ENCODE peak calls at places on chromosomes 5 and 9, in seven cellular contexts. One of them, this sample, is unnamed.

GRCh38 chr9:134992755-134993124 is 75.0 kb upstream of the FCN1 start:
- DNase-seq in cardiac fibroblast: no peak
- DNase-seq in fibroblast of lung: no peak
- DNase-seq in gastrocnemius medialis: no peak
- DNase-seq in GM12865: no peak
- DNase-seq in dorsolateral prefrontal cortex: peak
- DNase-seq in tibial nerve: peak
- DNase-seq in this sample: no peak

GRCh38 chr5:96741911-96742310 is 65.8 kb downstream of the ERAP1 start:
- DNase-seq in cardiac fibroblast: no peak
- DNase-seq in fibroblast of lung: no peak
- DNase-seq in gastrocnemius medialis: no peak
- DNase-seq in GM12865: no peak
- DNase-seq in dorsolateral prefrontal cortex: no peak
- DNase-seq in tibial nerve: no peak
- DNase-seq in this sample: no peak

GRCh38 chr9:99307846-99308245 is 85.8 kb downstream of the SEC61B start:
- DNase-seq in cardiac fibroblast: no peak
- DNase-seq in fibroblast of lung: no peak
- DNase-seq in gastrocnemius medialis: no peak
- DNase-seq in GM12865: no peak
- DNase-seq in dorsolateral prefrontal cortex: no peak
- DNase-seq in tibial nerve: no peak
- DNase-seq in this sample: no peak

GRCh38 chr5:55102345-55102744 is at the start of gene GZMA:
- DNase-seq in cardiac fibroblast: no peak
- DNase-seq in fibroblast of lung: no peak
- DNase-seq in gastrocnemius medialis: no peak
- DNase-seq in GM12865: no peak
- DNase-seq in dorsolateral prefrontal cortex: no peak
- DNase-seq in tibial nerve: no peak
- DNase-seq in this sample: no peak

GRCh38 chr9:30711591-30711990 is 1672.9 kb upstream of the ACO1 start:
- DNase-seq in cardiac fibroblast: no peak
- DNase-seq in fibroblast of lung: no peak
- DNase-seq in gastrocnemius medialis: no peak
- DNase-seq in GM12865: no peak
- DNase-seq in dorsolateral prefrontal cortex: no peak
- DNase-seq in tibial nerve: no peak
- DNase-seq in this sample: no peak

GRCh38 chr5:111165058-111165457 is 59.1 kb upstream of the CAMK4 start:
- DNase-seq in cardiac fibroblast: no peak
- DNase-seq in fibroblast of lung: no peak
- DNase-seq in gastrocnemius medialis: no peak
- DNase-seq in GM12865: no peak
- DNase-seq in dorsolateral prefrontal cortex: no peak
- DNase-seq in tibial nerve: no peak
- DNase-seq in this sample: no peak

GRCh38 chr5:71719092-71719964 is at the start of gene CARTPT:
- DNase-seq in cardiac fibroblast: no peak
- DNase-seq in fibroblast of lung: peak
- DNase-seq in gastrocnemius medialis: no peak
- DNase-seq in GM12865: no peak
- DNase-seq in dorsolateral prefrontal cortex: no peak
- DNase-seq in tibial nerve: no peak
- DNase-seq in this sample: peak

GRCh38 chr5:129507527-129507926 is 47.4 kb downstream of the ADAMTS19 start:
- DNase-seq in cardiac fibroblast: no peak
- DNase-seq in fibroblast of lung: no peak
- DNase-seq in gastrocnemius medialis: no peak
- DNase-seq in GM12865: no peak
- DNase-seq in dorsolateral prefrontal cortex: no peak
- DNase-seq in tibial nerve: no peak
- DNase-seq in this sample: no peak

GRCh38 chr5:7615566-7616061 is 219.7 kb downstream of the ADCY2 start:
- DNase-seq in cardiac fibroblast: peak
- DNase-seq in fibroblast of lung: peak
- DNase-seq in gastrocnemius medialis: no peak
- DNase-seq in GM12865: no peak
- DNase-seq in dorsolateral prefrontal cortex: no peak
- DNase-seq in tibial nerve: no peak
- DNase-seq in this sample: no peak

GRCh38 chr9:110623462-110624025 is 44.0 kb upstream of the SVEP1 start:
- DNase-seq in cardiac fibroblast: peak
- DNase-seq in fibroblast of lung: peak
- DNase-seq in gastrocnemius medialis: no peak
- DNase-seq in GM12865: peak
- DNase-seq in dorsolateral prefrontal cortex: no peak
- DNase-seq in tibial nerve: peak
- DNase-seq in this sample: peak

GRCh38 chr9:36772449-36773370 is 200.0 kb downstream of the MELK start:
- DNase-seq in cardiac fibroblast: peak
- DNase-seq in fibroblast of lung: peak
- DNase-seq in gastrocnemius medialis: no peak
- DNase-seq in GM12865: peak
- DNase-seq in dorsolateral prefrontal cortex: no peak
- DNase-seq in tibial nerve: no peak
- DNase-seq in this sample: peak

GRCh38 chr5:172150514-172151425 is 37.3 kb downstream of the STK10 start:
- DNase-seq in cardiac fibroblast: no peak
- DNase-seq in fibroblast of lung: peak
- DNase-seq in gastrocnemius medialis: peak
- DNase-seq in GM12865: peak
- DNase-seq in dorsolateral prefrontal cortex: no peak
- DNase-seq in tibial nerve: peak
- DNase-seq in this sample: no peak

GRCh38 chr9:127047971-127048370 is 74.5 kb downstream of the ANGPTL2 start:
- DNase-seq in cardiac fibroblast: no peak
- DNase-seq in fibroblast of lung: no peak
- DNase-seq in gastrocnemius medialis: no peak
- DNase-seq in GM12865: no peak
- DNase-seq in dorsolateral prefrontal cortex: no peak
- DNase-seq in tibial nerve: no peak
- DNase-seq in this sample: no peak

GRCh38 chr9:134422301-134422700 is 96.0 kb downstream of the RXRA start:
- DNase-seq in cardiac fibroblast: no peak
- DNase-seq in fibroblast of lung: no peak
- DNase-seq in gastrocnemius medialis: peak
- DNase-seq in GM12865: no peak
- DNase-seq in dorsolateral prefrontal cortex: no peak
- DNase-seq in tibial nerve: no peak
- DNase-seq in this sample: peak

GRCh38 chr5:169354263-169354662 is 53.3 kb upstream of the SLIT3 start:
- DNase-seq in cardiac fibroblast: peak
- DNase-seq in fibroblast of lung: peak
- DNase-seq in gastrocnemius medialis: no peak
- DNase-seq in GM12865: no peak
- DNase-seq in dorsolateral prefrontal cortex: no peak
- DNase-seq in tibial nerve: no peak
- DNase-seq in this sample: no peak

GRCh38 chr5:169350016-169350415 is 49.1 kb upstream of the SLIT3 start:
- DNase-seq in cardiac fibroblast: peak
- DNase-seq in fibroblast of lung: peak
- DNase-seq in gastrocnemius medialis: no peak
- DNase-seq in GM12865: no peak
- DNase-seq in dorsolateral prefrontal cortex: no peak
- DNase-seq in tibial nerve: no peak
- DNase-seq in this sample: peak

GRCh38 chr5:169352901-169353300 is 52.0 kb upstream of the SLIT3 start:
- DNase-seq in cardiac fibroblast: no peak
- DNase-seq in fibroblast of lung: no peak
- DNase-seq in gastrocnemius medialis: no peak
- DNase-seq in GM12865: no peak
- DNase-seq in dorsolateral prefrontal cortex: no peak
- DNase-seq in tibial nerve: no peak
- DNase-seq in this sample: no peak

GRCh38 chr5:169347786-169348185 is 46.8 kb upstream of the SLIT3 start:
- DNase-seq in cardiac fibroblast: no peak
- DNase-seq in fibroblast of lung: peak
- DNase-seq in gastrocnemius medialis: no peak
- DNase-seq in GM12865: no peak
- DNase-seq in dorsolateral prefrontal cortex: no peak
- DNase-seq in tibial nerve: no peak
- DNase-seq in this sample: peak

DNA sequence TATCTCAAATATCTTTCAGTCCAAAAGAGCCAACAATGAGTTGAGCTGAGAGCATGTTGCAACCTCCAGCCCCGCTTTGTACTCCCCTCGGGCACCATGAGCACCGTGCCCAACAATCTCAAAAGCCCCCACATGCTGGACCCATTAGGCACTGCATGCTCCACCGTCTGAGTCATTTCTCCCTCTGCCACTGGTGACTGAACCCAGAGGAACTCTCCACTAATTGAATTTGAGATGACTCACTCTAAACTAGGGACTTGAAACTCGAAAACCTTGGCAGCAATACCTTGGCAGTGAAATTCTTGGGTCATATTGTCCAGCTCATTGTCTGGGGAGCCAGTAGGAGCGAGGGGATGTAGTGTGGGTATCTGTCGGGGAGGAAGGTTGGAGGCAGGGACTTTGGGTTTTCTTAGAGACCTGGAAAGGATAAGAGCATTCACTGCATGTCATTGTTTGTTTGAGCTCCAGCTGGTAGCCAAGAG is 49.9 kb upstream of the SLIT3 start:
- DNase-seq in cardiac fibroblast: peak
- DNase-seq in fibroblast of lung: peak
- DNase-seq in gastrocnemius medialis: no peak
- DNase-seq in GM12865: no peak
- DNase-seq in dorsolateral prefrontal cortex: no peak
- DNase-seq in tibial nerve: no peak
- DNase-seq in this sample: peak
- H3K4me3 ChIP-seq in cardiac fibroblast: no peak
- H3K4me3 ChIP-seq in fibroblast of lung: no peak
- H3K4me3 ChIP-seq in gastrocnemius medialis: no peak
- H3K4me3 ChIP-seq in GM12865: no peak
- H3K4me3 ChIP-seq in dorsolateral prefrontal cortex: no peak
- H3K4me3 ChIP-seq in tibial nerve: no peak
- H3K4me3 ChIP-seq in this sample: no peak

GRCh38 chr5:28734396-28734795 is 1696.0 kb upstream of the CDH9 start:
- DNase-seq in cardiac fibroblast: no peak
- DNase-seq in fibroblast of lung: peak
- DNase-seq in gastrocnemius medialis: no peak
- DNase-seq in GM12865: no peak
- DNase-seq in dorsolateral prefrontal cortex: no peak
- DNase-seq in tibial nerve: no peak
- DNase-seq in this sample: no peak
- TF ChIP-seq CTCF in cardiac fibroblast: no peak
- TF ChIP-seq CTCF in fibroblast of lung: no peak
- TF ChIP-seq CTCF in gastrocnemius medialis: no peak
- TF ChIP-seq CTCF in GM12865: no peak
- TF ChIP-seq CTCF in dorsolateral prefrontal cortex: no peak
- TF ChIP-seq CTCF in tibial nerve: no peak
- TF ChIP-seq CTCF in this sample: no peak

GRCh38 chr5:177043958-177044357 is 21.5 kb downstream of the ZNF346 start:
- DNase-seq in cardiac fibroblast: no peak
- DNase-seq in fibroblast of lung: no peak
- DNase-seq in gastrocnemius medialis: no peak
- DNase-seq in GM12865: no peak
- DNase-seq in dorsolateral prefrontal cortex: no peak
- DNase-seq in tibial nerve: no peak
- DNase-seq in this sample: no peak

GRCh38 chr5:177045628-177046027 is 23.1 kb downstream of the ZNF346 start:
- DNase-seq in cardiac fibroblast: no peak
- DNase-seq in fibroblast of lung: no peak
- DNase-seq in gastrocnemius medialis: no peak
- DNase-seq in GM12865: no peak
- DNase-seq in dorsolateral prefrontal cortex: no peak
- DNase-seq in tibial nerve: no peak
- DNase-seq in this sample: no peak

GRCh38 chr5:177040814-177041410 is 18.4 kb downstream of the ZNF346 start:
- DNase-seq in cardiac fibroblast: peak
- DNase-seq in fibroblast of lung: peak
- DNase-seq in gastrocnemius medialis: no peak
- DNase-seq in GM12865: no peak
- DNase-seq in dorsolateral prefrontal cortex: no peak
- DNase-seq in tibial nerve: no peak
- DNase-seq in this sample: peak

GRCh38 chr5:177043114-177043513 is 20.6 kb downstream of the ZNF346 start:
- DNase-seq in cardiac fibroblast: no peak
- DNase-seq in fibroblast of lung: no peak
- DNase-seq in gastrocnemius medialis: no peak
- DNase-seq in GM12865: no peak
- DNase-seq in dorsolateral prefrontal cortex: no peak
- DNase-seq in tibial nerve: no peak
- DNase-seq in this sample: no peak

DNA sequence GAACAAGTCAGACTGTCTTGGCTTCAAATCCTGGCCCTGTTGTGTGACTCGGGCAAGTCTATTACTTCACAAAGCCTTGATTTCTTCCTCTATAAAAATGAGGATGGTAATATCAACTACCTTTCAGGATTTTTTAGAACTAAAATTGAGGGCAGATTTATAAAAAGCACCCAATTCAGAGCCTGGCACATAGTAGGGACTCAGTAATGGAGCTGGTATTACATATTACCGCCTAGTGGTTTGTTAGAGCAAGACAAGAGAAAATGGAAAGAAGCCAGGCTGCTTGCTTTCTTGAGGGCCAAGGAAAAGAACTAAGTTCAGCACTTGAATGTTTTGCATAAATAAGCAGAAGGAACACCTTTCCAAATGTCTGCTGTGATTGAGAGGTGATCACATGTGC is 19.4 kb downstream of the ZNF346 start:
- DNase-seq in cardiac fibroblast: no peak
- DNase-seq in fibroblast of lung: no peak
- DNase-seq in gastrocnemius medialis: no peak
- DNase-seq in GM12865: no peak
- DNase-seq in dorsolateral prefrontal cortex: no peak
- DNase-seq in tibial nerve: no peak
- DNase-seq in this sample: no peak
- H3K4me3 ChIP-seq in cardiac fibroblast: no peak
- H3K4me3 ChIP-seq in fibroblast of lung: no peak
- H3K4me3 ChIP-seq in gastrocnemius medialis: no peak
- H3K4me3 ChIP-seq in GM12865: no peak
- H3K4me3 ChIP-seq in dorsolateral prefrontal cortex: no peak
- H3K4me3 ChIP-seq in tibial nerve: no peak
- H3K4me3 ChIP-seq in this sample: no peak

GRCh38 chr5:142767925-142768324 is 2.3 kb upstream of the ARHGAP26 start:
- DNase-seq in cardiac fibroblast: no peak
- DNase-seq in fibroblast of lung: no peak
- DNase-seq in gastrocnemius medialis: no peak
- DNase-seq in GM12865: no peak
- DNase-seq in dorsolateral prefrontal cortex: no peak
- DNase-seq in tibial nerve: no peak
- DNase-seq in this sample: no peak

GRCh38 chr5:142767178-142767577 is 3.0 kb upstream of the ARHGAP26 start:
- DNase-seq in cardiac fibroblast: no peak
- DNase-seq in fibroblast of lung: no peak
- DNase-seq in gastrocnemius medialis: no peak
- DNase-seq in GM12865: no peak
- DNase-seq in dorsolateral prefrontal cortex: no peak
- DNase-seq in tibial nerve: no peak
- DNase-seq in this sample: no peak

GRCh38 chr5:142769793-142770649 is at the start of gene ARHGAP26:
- DNase-seq in cardiac fibroblast: peak
- DNase-seq in fibroblast of lung: peak
- DNase-seq in gastrocnemius medialis: peak
- DNase-seq in GM12865: peak
- DNase-seq in dorsolateral prefrontal cortex: peak
- DNase-seq in tibial nerve: peak
- DNase-seq in this sample: peak

GRCh38 chr5:142770650-142771609 is 753 bp downstream of the ARHGAP26 start:
- DNase-seq in cardiac fibroblast: peak
- DNase-seq in fibroblast of lung: peak
- DNase-seq in gastrocnemius medialis: peak
- DNase-seq in GM12865: peak
- DNase-seq in dorsolateral prefrontal cortex: peak
- DNase-seq in tibial nerve: peak
- DNase-seq in this sample: peak

GRCh38 chr5:142769251-142769792 is 855 bp upstream of the ARHGAP26 start:
- DNase-seq in cardiac fibroblast: no peak
- DNase-seq in fibroblast of lung: no peak
- DNase-seq in gastrocnemius medialis: no peak
- DNase-seq in GM12865: no peak
- DNase-seq in dorsolateral prefrontal cortex: no peak
- DNase-seq in tibial nerve: no peak
- DNase-seq in this sample: no peak
- TF ChIP-seq CTCF in cardiac fibroblast: peak
- TF ChIP-seq CTCF in fibroblast of lung: no peak
- TF ChIP-seq CTCF in gastrocnemius medialis: no peak
- TF ChIP-seq CTCF in GM12865: no peak
- TF ChIP-seq CTCF in dorsolateral prefrontal cortex: no peak
- TF ChIP-seq CTCF in tibial nerve: no peak
- TF ChIP-seq CTCF in this sample: no peak

This sample was measured in fibroblast of pulmonary artery.